ENCODE peak calls at places on chromosomes 5 and 9, in seven cellular contexts. G is tibial artery; K is CD8-positive, alpha-beta T cell; X is spleen; C is astrocyte of the spinal cord; H is GM06990; U is HL-60. W is an unnamed sample.

GRCh38 chr5:94072116-94072515 is 330.7 kb upstream of the POU5F2 start:
- DNase-seq in G (no peak), K (no peak), X (no peak), C (no peak), H (no peak), U (peak; percentile 2), W (no peak)

GRCh38 chr5:37834542-37835399 is 5.1 kb downstream of the GDNF start:
- DNase-seq in G (no peak), K (no peak), X (no peak), C (no peak), H (no peak), U (no peak), W (no peak)

GRCh38 chr9:77512876-77513275 is 135.2 kb downstream of the GNA14 start:
- DNase-seq in G (no peak), K (no peak), X (no peak), C (no peak), H (no peak), U (no peak), W (no peak)

GRCh38 chr5:169763437-169764301 is 126.6 kb downstream of the DOCK2 start:
- DNase-seq in G (no peak), K (no peak), X (no peak), C (no peak), H (no peak), U (no peak), W (peak; percentile 49)

GRCh38 chr9:13550519-13550918 is 271.0 kb upstream of the MPDZ start:
- DNase-seq in G (no peak), K (no peak), X (no peak), C (no peak), H (no peak), U (no peak), W (no peak)

GRCh38 chr9:5352637-5353248 is 13.1 kb upstream of the RLN1 start:
- DNase-seq in G (no peak), K (peak; percentile 52), X (no peak), C (no peak), H (no peak), U (no peak), W (peak; percentile 25)

GRCh38 chr5:133120156-133120750 is 68.4 kb downstream of the HSPA4 start:
- DNase-seq in G (no peak), K (peak; percentile 32), X (no peak), C (no peak), H (no peak), U (no peak), W (no peak)

GRCh38 chr5:23139338-23140171 is 286.4 kb upstream of the CDH12 start:
- DNase-seq in G (no peak), K (no peak), X (no peak), C (peak; percentile 5), H (no peak), U (no peak), W (peak; percentile 2)

GRCh38 chr5:61029456-61030162 is 84.6 kb downstream of the NDUFAF2 start:
- DNase-seq in G (no peak), K (no peak), X (no peak), C (no peak), H (no peak), U (no peak), W (no peak)

GRCh38 chr9:78004478-78005229 is 27.0 kb downstream of the GNAQ start:
- DNase-seq in G (no peak), K (no peak), X (peak; percentile 61), C (no peak), H (no peak), U (no peak), W (no peak)

GRCh38 chr5:3428355-3428754 is 167.3 kb upstream of the IRX1 start:
- DNase-seq in G (no peak), K (no peak), X (no peak), C (no peak), H (no peak), U (no peak), W (no peak)

GRCh38 chr9:127686461-127687393 is 20.1 kb upstream of the CFAP157 start:
- DNase-seq in G (no peak), K (no peak), X (no peak), C (no peak), H (no peak), U (no peak), W (no peak)

GRCh38 chr5:10746711-10747110 is 14.3 kb downstream of the DAP start:
- DNase-seq in G (peak; percentile 34), K (no peak), X (no peak), C (no peak), H (no peak), U (peak; percentile 87), W (no peak)

GRCh38 chr5:154193636-154194035 is 3.1 kb downstream of the GALNT10 start:
- DNase-seq in G (no peak), K (no peak), X (no peak), C (no peak), H (no peak), U (no peak), W (no peak)
- H3K4me3 ChIP-seq in G (no peak overlapping the region), K (no peak overlapping the region), X (no peak overlapping the region), C (no peak overlapping the region), H (no peak overlapping the region), U (no peak overlapping the region), W (no peak overlapping the region)

DNA sequence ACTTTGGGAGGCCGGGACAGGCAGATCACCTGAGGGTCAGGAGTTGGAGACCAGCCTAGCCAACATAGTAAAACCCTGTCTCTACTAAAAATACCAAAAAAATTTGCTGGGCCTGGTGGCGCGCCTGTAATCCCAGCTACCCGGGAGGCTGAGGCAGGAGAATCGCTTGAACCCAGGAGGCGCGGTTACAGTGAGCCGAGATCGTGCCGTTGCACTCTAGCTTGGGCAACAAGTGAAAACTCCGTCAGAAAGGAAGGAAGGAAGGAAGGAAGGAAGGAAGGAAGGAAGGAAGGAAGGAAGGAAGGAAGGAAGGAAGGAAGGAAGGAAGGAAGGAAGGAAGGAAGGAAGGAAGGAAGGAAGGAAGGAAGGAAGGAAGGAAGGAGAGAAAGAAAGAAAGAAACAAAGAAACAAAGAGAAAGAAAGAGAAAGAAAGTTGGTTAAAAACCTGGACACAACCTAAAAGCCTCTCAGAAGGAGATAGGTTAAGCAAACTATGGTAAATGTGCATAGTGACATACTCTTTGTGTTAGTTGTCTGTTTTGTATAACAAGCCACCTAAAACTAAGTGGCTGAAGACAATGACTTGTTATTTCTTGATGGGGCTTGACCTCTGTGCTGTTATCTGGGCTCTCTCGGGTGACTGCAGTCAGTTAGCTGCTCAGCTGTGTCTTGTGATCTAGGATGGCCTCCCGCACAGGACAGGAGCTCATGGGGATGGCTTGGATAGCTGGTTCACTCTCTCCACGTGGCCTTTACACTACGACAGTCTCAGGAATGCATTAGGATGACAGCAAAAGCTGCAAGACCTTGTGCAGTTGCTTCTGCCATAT is 8.0 kb upstream of the MYO10 start:
- DNase-seq in G (no peak), K (no peak), X (peak; percentile 17), C (no peak), H (no peak), U (no peak), W (no peak)
- TF ChIP-seq CTCF in G (no peak), K (no peak), X (no peak), C (no peak), H (no peak), U (no peak), W (no peak)

GRCh38 chr5:151024894-151025606 is 4.7 kb downstream of the GPX3 start:
- DNase-seq in G (no peak), K (no peak), X (no peak), C (no peak), H (no peak), U (no peak), W (no peak)
- H3K4me3 ChIP-seq in G (peak overlapping the region; percentile 67), K (no peak overlapping the region), X (peak overlapping the region; percentile 80), C (no peak overlapping the region), H (no peak overlapping the region), U (no peak overlapping the region), W (no peak overlapping the region)

GRCh38 chr5:92912280-92912679 is 668.7 kb downstream of the NR2F1-AS1 start:
- DNase-seq in G (no peak), K (no peak), X (no peak), C (no peak), H (no peak), U (no peak), W (no peak)

GRCh38 chr5:92911293-92911692 is 669.7 kb downstream of the NR2F1-AS1 start:
- DNase-seq in G (no peak), K (no peak), X (no peak), C (no peak), H (no peak), U (no peak), W (no peak)

GRCh38 chr5:92917044-92917443 is 664.0 kb downstream of the NR2F1-AS1 start:
- DNase-seq in G (no peak), K (no peak), X (no peak), C (peak; percentile 18), H (no peak), U (no peak), W (no peak)

GRCh38 chr5:92911851-92912250 is 669.2 kb downstream of the NR2F1-AS1 start:
- DNase-seq in G (no peak), K (no peak), X (no peak), C (no peak), H (no peak), U (no peak), W (no peak)

DNA sequence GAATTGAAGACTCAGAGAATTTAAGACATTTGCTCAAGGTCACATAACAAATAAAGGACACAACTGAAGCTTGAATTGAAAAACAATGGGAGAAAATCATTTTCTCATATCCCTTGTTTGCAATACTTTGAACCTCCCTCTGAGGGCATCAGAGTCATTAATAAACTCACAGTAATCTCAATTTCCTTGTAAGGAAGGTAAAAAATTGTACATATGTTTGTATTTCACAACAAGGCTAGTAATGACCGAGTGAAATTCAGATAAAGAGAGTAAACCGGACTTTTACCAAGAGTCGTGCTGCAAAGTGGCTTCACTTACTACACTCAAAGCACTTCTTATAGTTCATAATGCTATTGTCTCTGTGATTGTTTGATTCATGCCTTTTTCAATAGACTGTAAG is 665.0 kb downstream of the NR2F1-AS1 start:
- DNase-seq in G (no peak), K (no peak), X (no peak), C (peak; percentile 38), H (no peak), U (no peak), W (no peak)
- TF ChIP-seq CTCF in G (no peak), K (no peak), X (no peak), C (peak; percentile 25), H (no peak), U (no peak), W (no peak)

GRCh38 chr5:150138551-150139265 is 16.9 kb downstream of the PDGFRB start:
- DNase-seq in G (peak; percentile 87), K (no peak), X (no peak), C (peak; percentile 97), H (no peak), U (no peak), W (no peak)
- H3K4me3 ChIP-seq in G (peak overlapping the region; percentile 11), K (no peak overlapping the region), X (no peak overlapping the region), C (no peak overlapping the region), H (no peak overlapping the region), U (no peak overlapping the region), W (no peak overlapping the region)

W was measured in GM12865.